ENCODE peak calls at places on chromosome 11, in nine cellular contexts. S is caudate nucleus; E is CD4-positive, alpha-beta memory T cell; Z is amniotic stem cell; W is HT-29; D is kidney glomerular epithelial cell; N is H9; M is T-helper 2 cell; T is RPMI7951. R is an unnamed sample.
A peak's percentile ranks its signal among the peaks of the same experiment; 100 is the strongest.

GRCh38 chr11:35515224-35515623 is 10.2 kb downstream of the PAMR1 start:
- DNase-seq in S (no peak), E (no peak), Z (peak; percentile 59), W (no peak), D (no peak), N (no peak), M (no peak), T (peak; percentile 48), R (no peak)

GRCh38 chr11:36672815-36673450 is 74.9 kb upstream of the RAG2 start:
- DNase-seq in S (no peak), E (no peak), Z (peak; percentile 16), W (peak; percentile 72), D (peak; percentile 51), N (no peak), M (no peak), T (peak; percentile 53), R (no peak)

GRCh38 chr11:4448995-4449394 is at the start of gene OR52K2:
- DNase-seq in S (no peak), E (no peak), Z (no peak), W (no peak), D (no peak), N (no peak), M (no peak), T (no peak), R (no peak)

GRCh38 chr11:60348116-60348515 is 21.1 kb downstream of the MS4A6E start:
- DNase-seq in S (no peak), E (no peak), Z (no peak), W (no peak), D (no peak), N (no peak), M (no peak), T (no peak), R (no peak)

GRCh38 chr11:23272095-23272494 is 411.8 kb upstream of the CCDC179 start:
- DNase-seq in S (no peak), E (no peak), Z (no peak), W (no peak), D (no peak), N (no peak), M (no peak), T (no peak), R (no peak)

GRCh38 chr11:118660646-118661424 is 18.6 kb downstream of the TREH start:
- DNase-seq in S (no peak), E (no peak), Z (no peak), W (no peak), D (no peak), N (peak; percentile 36), M (no peak), T (no peak), R (no peak)

GRCh38 chr11:34809191-34810106 is 106.7 kb downstream of the APIP start:
- DNase-seq in S (no peak), E (no peak), Z (no peak), W (peak; percentile 55), D (no peak), N (no peak), M (no peak), T (peak; percentile 40), R (no peak)

GRCh38 chr11:44729065-44729464 is 2.3 kb downstream of the TSPAN18 start:
- DNase-seq in S (no peak), E (no peak), Z (no peak), W (no peak), D (no peak), N (no peak), M (no peak), T (no peak), R (no peak)

GRCh38 chr11:63489879-63490278 is 1.1 kb downstream of the PLAAT5 start:
- DNase-seq in S (no peak), E (no peak), Z (no peak), W (peak; percentile 24), D (no peak), N (peak; percentile 64), M (no peak), T (peak; percentile 72), R (no peak)

GRCh38 chr11:898540-899190 is 11.9 kb downstream of the CHID1 start:
- DNase-seq in S (no peak), E (peak; percentile 27), Z (no peak), W (peak; percentile 56), D (no peak), N (no peak), M (no peak), T (no peak), R (no peak)

GRCh38 chr11:44286268-44286880 is 23.6 kb downstream of the ALX4 start:
- DNase-seq in S (peak; percentile 8), E (no peak), Z (no peak), W (peak; percentile 68), D (peak; percentile 11), N (peak; percentile 87), M (peak; percentile 38), T (peak; percentile 34), R (peak; percentile 79)

GRCh38 chr11:83072689-83073242 is 1.1 kb upstream of the RAB30 start:
- DNase-seq in S (no peak), E (no peak), Z (no peak), W (no peak), D (no peak), N (no peak), M (no peak), T (no peak), R (no peak)

GRCh38 chr11:125005491-125005890 is 51.5 kb downstream of the CCDC15 start:
- DNase-seq in S (no peak), E (no peak), Z (no peak), W (no peak), D (no peak), N (no peak), M (no peak), T (no peak), R (no peak)

GRCh38 chr11:93229876-93230275 is 32.1 kb upstream of the SLC36A4 start:
- DNase-seq in S (no peak), E (no peak), Z (no peak), W (no peak), D (no peak), N (no peak), M (no peak), T (no peak), R (no peak)

GRCh38 chr11:125910450-125910849 is 6.1 kb downstream of the DDX25 start:
- DNase-seq in S (no peak), E (no peak), Z (no peak), W (no peak), D (no peak), N (no peak), M (no peak), T (no peak), R (no peak)

GRCh38 chr11:108967571-108967970 is 302.7 kb downstream of the DDX10 start:
- DNase-seq in S (no peak), E (no peak), Z (no peak), W (no peak), D (no peak), N (no peak), M (no peak), T (no peak), R (no peak)

GRCh38 chr11:14972581-14973490 is 685 bp upstream of the CALCA start:
- DNase-seq in S (no peak), E (no peak), Z (no peak), W (no peak), D (no peak), N (peak; percentile 33), M (no peak), T (no peak), R (peak; percentile 24)

GRCh38 chr11:82765466-82766034 is 31.9 kb upstream of the FAM181B start:
- DNase-seq in S (no peak), E (no peak), Z (no peak), W (peak; percentile 4), D (no peak), N (no peak), M (no peak), T (no peak), R (no peak)

GRCh38 chr11:47981667-47982404 is 1.5 kb downstream of the PTPRJ start:
- DNase-seq in S (no peak), E (no peak), Z (no peak), W (no peak), D (peak; percentile 19), N (no peak), M (no peak), T (no peak), R (no peak)

GRCh38 chr11:95937358-95937757 is 13.5 kb upstream of the MTMR2 start:
- DNase-seq in S (no peak), E (no peak), Z (no peak), W (no peak), D (no peak), N (no peak), M (no peak), T (no peak), R (no peak)

GRCh38 chr11:2142300-2142759 is 3.1 kb upstream of the IGF2 start:
- DNase-seq in S (no peak), E (no peak), Z (no peak), W (no peak), D (no peak), N (no peak), M (no peak), T (no peak), R (no peak)

GRCh38 chr11:58286249-58286648 is 18.2 kb upstream of the OR10W1 start:
- DNase-seq in S (no peak), E (no peak), Z (no peak), W (peak; percentile 53), D (peak; percentile 58), N (peak; percentile 32), M (no peak), T (peak; percentile 51), R (no peak)

GRCh38 chr11:35944503-35945136 is 758 bp downstream of the LDLRAD3 start:
- DNase-seq in S (peak; percentile 22), E (no peak), Z (no peak), W (no peak), D (no peak), N (no peak), M (no peak), T (peak; percentile 18), R (no peak)

GRCh38 chr11:71183878-71184277 is 68.5 kb downstream of the SHANK2 start:
- DNase-seq in S (no peak), E (no peak), Z (no peak), W (no peak), D (no peak), N (peak; percentile 3), M (no peak), T (no peak), R (no peak)

GRCh38 chr11:61922539-61922938 is 5.2 kb upstream of the RAB3IL1 start:
- DNase-seq in S (no peak), E (no peak), Z (peak; percentile 21), W (no peak), D (no peak), N (no peak), M (no peak), T (peak; percentile 88), R (peak; percentile 35)

R was measured in B cell.